ENCODE peak calls at places on chromosome 12, in four cellular contexts. I is cardiac muscle cell, S is mesothelial cell of epicardium, X is H9. D is an unnamed sample.

GRCh38 chr12:107554941-107555340 is 130.7 kb upstream of the PWP1 start:
- DNase-seq in I (no peak), S (no peak), X (no peak), D (no peak)

GRCh38 chr12:6620137-6620884 is 13.1 kb upstream of the CHD4 start:
- DNase-seq in I (peak), S (peak), X (peak), D (no peak)

GRCh38 chr12:64457036-64457435 is 5.1 kb downstream of the TBK1 start:
- DNase-seq in I (no peak), S (no peak), X (no peak), D (no peak)

GRCh38 chr12:130803707-130804106 is 35.3 kb downstream of the STX2 start:
- DNase-seq in I (no peak), S (no peak), X (no peak), D (no peak)

GRCh38 chr12:522692-523378 is 63.1 kb downstream of the B4GALNT3 start:
- DNase-seq in I (no peak), S (no peak), X (no peak), D (no peak)

GRCh38 chr12:3747543-3747942 is 5.4 kb downstream of the CRACR2A start:
- DNase-seq in I (no peak), S (no peak), X (peak), D (no peak)

GRCh38 chr12:69919565-69919964 is 94.5 kb downstream of the MYRFL start:
- DNase-seq in I (no peak), S (no peak), X (no peak), D (no peak)

GRCh38 chr12:15897433-15897832 is 13.7 kb upstream of the DERA start:
- DNase-seq in I (no peak), S (no peak), X (no peak), D (no peak)

GRCh38 chr12:113233967-113234366 is 12.7 kb downstream of the TPCN1 start:
- DNase-seq in I (no peak), S (no peak), X (no peak), D (no peak)

GRCh38 chr12:4027412-4027811 is 154.2 kb upstream of the PARP11 start:
- DNase-seq in I (no peak), S (no peak), X (no peak), D (no peak)

GRCh38 chr12:95259368-95259767 is 41.8 kb downstream of the VEZT start:
- DNase-seq in I (no peak), S (no peak), X (no peak), D (no peak)

GRCh38 chr12:127052491-127053232 is 1214.3 kb upstream of the TMEM132C start:
- DNase-seq in I (no peak), S (no peak), X (no peak), D (no peak)

GRCh38 chr12:123075591-123076171 is 75.2 kb downstream of the PITPNM2 start:
- DNase-seq in I (peak), S (peak), X (peak), D (peak)

GRCh38 chr12:10098762-10099161 is at the start of gene CLEC1A:
- DNase-seq in I (peak), S (peak), X (peak), D (no peak)

GRCh38 chr12:97300921-97301320 is 161.7 kb upstream of the RMST start:
- DNase-seq in I (no peak), S (no peak), X (no peak), D (no peak)

GRCh38 chr12:26298785-26299621 is 103.6 kb downstream of the SSPN start:
- DNase-seq in I (peak), S (no peak), X (no peak), D (no peak)
- TF ChIP-seq CTCF in I (peak), S (no peak), X (peak), D (no peak)

GRCh38 chr12:132014092-132014914 is 64.6 kb downstream of the EP400 start:
- DNase-seq in I (no peak), S (no peak), X (no peak), D (no peak)

GRCh38 chr12:132018193-132018916 is 68.6 kb downstream of the EP400 start:
- DNase-seq in I (no peak), S (no peak), X (no peak), D (no peak)

GRCh38 chr12:132019891-132020290 is 70.1 kb downstream of the EP400 start:
- DNase-seq in I (no peak), S (no peak), X (no peak), D (no peak)

GRCh38 chr12:132015686-132016430 is 66.1 kb downstream of the EP400 start:
- DNase-seq in I (no peak), S (no peak), X (no peak), D (no peak)

GRCh38 chr12:132014915-132015280 is 65.2 kb downstream of the EP400 start:
- DNase-seq in I (no peak), S (no peak), X (no peak), D (no peak)
- TF ChIP-seq CTCF in I (no peak), S (no peak), X (no peak), D (no peak)

GRCh38 chr12:2282321-2282720 is 229.5 kb downstream of the CACNA1C start:
- DNase-seq in I (peak), S (no peak), X (peak), D (no peak)
- TF ChIP-seq CTCF in I (peak), S (no peak), X (peak), D (no peak)

GRCh38 chr12:83015390-83016225 is 328.9 kb downstream of the TMTC2 start:
- DNase-seq in I (no peak), S (no peak), X (no peak), D (no peak)
- TF ChIP-seq CTCF in I (no peak), S (no peak), X (no peak), D (no peak)

DNA sequence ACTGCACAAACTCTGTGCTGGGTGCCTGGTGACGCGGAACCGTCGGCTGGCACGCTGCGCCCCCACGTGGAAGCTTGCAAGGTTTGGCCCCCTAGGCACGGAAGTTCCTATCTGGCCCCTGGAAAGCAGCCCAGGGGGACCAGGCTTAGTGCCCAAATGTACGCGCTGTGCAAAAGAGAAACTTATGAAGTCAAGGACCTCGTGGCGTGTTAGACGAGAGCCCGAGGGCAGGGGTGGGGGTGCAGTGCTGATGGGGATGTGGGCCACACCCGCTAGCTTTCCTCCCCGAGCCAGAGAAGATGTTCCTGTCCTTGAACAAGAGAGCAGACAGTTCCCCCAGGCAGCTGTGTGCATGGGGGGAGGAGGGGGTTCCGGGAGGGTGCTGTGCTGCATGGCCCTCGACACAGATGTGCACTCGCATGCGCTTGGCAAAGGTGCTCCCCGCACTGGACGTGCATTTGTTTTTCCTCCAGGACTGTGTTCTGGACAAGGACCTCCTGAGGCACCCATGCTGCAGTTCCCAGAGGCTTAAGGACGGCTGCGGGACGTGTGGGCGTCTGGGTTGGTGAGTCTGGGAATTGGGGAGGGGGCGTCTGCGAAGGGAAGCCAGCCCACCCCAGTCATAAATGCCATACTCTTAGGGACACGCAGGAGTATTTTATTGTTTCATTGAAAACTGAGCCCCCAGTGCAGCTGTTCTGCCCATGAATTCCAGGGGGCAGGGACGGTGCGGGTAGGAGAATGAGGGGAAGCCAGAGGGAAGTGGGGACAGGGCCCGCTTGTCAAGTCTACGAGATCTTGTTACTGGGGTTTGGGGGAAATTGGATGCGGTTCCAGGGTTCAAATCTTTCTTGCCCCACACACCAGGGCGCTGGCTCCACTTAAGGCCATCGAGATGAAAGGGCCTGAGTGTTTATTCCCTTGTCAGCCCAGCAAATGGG is 80.0 kb downstream of the NTF3 start:
- DNase-seq in I (peak), S (peak), X (peak), D (no peak)
- TF ChIP-seq CTCF in I (peak), S (no peak), X (peak), D (no peak)

D was measured in natural killer cell.